ENCODE peak calls at places on chromosomes 16 and 17, in five cellular contexts. K is stimulated activated effector memory CD8-positive, alpha-beta T cell treated with anti-CD3 and anti-CD28 coated beads, Interleukin-12 subunit alpha, Interleukin-12 subunit beta, amount 100 ng/mL, for 72 hours; Q is aorta; F is HCT116; I is naive thymus-derived CD8-positive, alpha-beta T cell. G is an unnamed sample.

GRCh38 chr17:82019905-82020873 is 2.5 kb downstream of the CENPX start:
- ATAC-seq in K (no peak), Q (no peak), F (peak; percentile 30), I (no peak), G (no peak)

GRCh38 chr17:32323784-32324590 is 18.0 kb downstream of the C17orf75 start:
- ATAC-seq in K (peak; percentile 71), Q (no peak), F (no peak), I (peak; percentile 80), G (peak; percentile 77)

GRCh38 chr17:8707591-8708453 is 36.8 kb downstream of the CCDC42 start:
- ATAC-seq in K (no peak), Q (peak; percentile 81), F (no peak), I (no peak), G (no peak)

GRCh38 chr16:27515874-27516353 is 33.8 kb downstream of the GTF3C1 start:
- ATAC-seq in K (peak; percentile 69), Q (no peak), F (peak; percentile 97), I (peak; percentile 58), G (peak; percentile 35)

GRCh38 chr16:84555418-84556196 is 51.1 kb upstream of the MEAK7 start:
- ATAC-seq in K (no peak), Q (no peak), F (no peak), I (no peak), G (no peak)

GRCh38 chr17:78000351-78000750 is 41.8 kb downstream of the TNRC6C start:
- ATAC-seq in K (no peak), Q (peak; percentile 44), F (no peak), I (no peak), G (no peak)

GRCh38 chr16:51624083-51624775 is 473.2 kb upstream of the SALL1 start:
- ATAC-seq in K (no peak), Q (no peak), F (no peak), I (no peak), G (no peak)

GRCh38 chr17:67922503-67922902 is 73.8 kb downstream of the C17orf58 start:
- ATAC-seq in K (no peak), Q (no peak), F (no peak), I (no peak), G (no peak)

GRCh38 chr17:47966079-47966519 is 4.8 kb upstream of the CDK5RAP3 start:
- ATAC-seq in K (no peak), Q (no peak), F (no peak), I (no peak), G (no peak)

GRCh38 chr16:17377360-17378324 is 93.1 kb downstream of the XYLT1 start:
- ATAC-seq in K (no peak), Q (peak; percentile 78), F (no peak), I (peak; percentile 49), G (no peak)

GRCh38 chr17:39547713-39548478 is 59.8 kb downstream of the NEUROD2 start:
- ATAC-seq in K (peak; percentile 77), Q (peak; percentile 79), F (peak; percentile 92), I (peak; percentile 77), G (peak; percentile 72)

G was measured in activated T-helper 17 cell treated with anti-CD3 and anti-CD28 coated beads, Interleukin-2, amount 50 U/mL, for 72 hours.